ENCODE peak calls at places on chromosomes 2 and 18, in nine cellular contexts. One of them, this sample, is unnamed. For H3K4me1, the result is how much of the 10 kb centered on the place peaks cover.

GRCh38 chr2:166373105-166373504 is 2.6 kb downstream of the SCN9A start:
- DNase-seq in H1: no peak
- DNase-seq in cardiac muscle cell: no peak
- DNase-seq in adrenal gland: no peak
- DNase-seq in upper lobe of left lung: no peak
- DNase-seq in ascending aorta: no peak
- DNase-seq in DND-41: no peak
- DNase-seq in heart right ventricle: no peak
- DNase-seq in aorta: no peak
- DNase-seq in this sample: no peak

GRCh38 chr2:235669983-235670962 is 176.4 kb downstream of the AGAP1 start:
- DNase-seq in H1: no peak
- DNase-seq in upper lobe of left lung: peak
- DNase-seq in ascending aorta: no peak
- DNase-seq in DND-41: no peak
- DNase-seq in heart right ventricle: peak
- DNase-seq in cardiac muscle cell: peak
- DNase-seq in adrenal gland: peak
- DNase-seq in aorta: peak
- DNase-seq in this sample: no peak

GRCh38 chr2:151200844-151201243 is 60.8 kb downstream of the RBM43 start:
- DNase-seq in ascending aorta: no peak
- DNase-seq in DND-41: no peak
- DNase-seq in adrenal gland: no peak
- DNase-seq in heart right ventricle: no peak
- DNase-seq in cardiac muscle cell: no peak
- DNase-seq in H1: no peak
- DNase-seq in aorta: no peak
- DNase-seq in upper lobe of left lung: no peak
- DNase-seq in this sample: no peak

GRCh38 chr2:159891917-159892691 is 94.1 kb upstream of the CD302 start:
- DNase-seq in adrenal gland: no peak
- DNase-seq in DND-41: no peak
- DNase-seq in H1: no peak
- DNase-seq in ascending aorta: no peak
- DNase-seq in heart right ventricle: no peak
- DNase-seq in upper lobe of left lung: no peak
- DNase-seq in cardiac muscle cell: peak
- DNase-seq in aorta: no peak
- DNase-seq in this sample: no peak

GRCh38 chr2:191013617-191013875 is 425 bp downstream of the STAT1 start:
- DNase-seq in ascending aorta: no peak
- DNase-seq in H1: no peak
- DNase-seq in upper lobe of left lung: no peak
- DNase-seq in heart right ventricle: no peak
- DNase-seq in cardiac muscle cell: peak
- DNase-seq in DND-41: peak
- DNase-seq in adrenal gland: peak
- DNase-seq in aorta: no peak
- DNase-seq in this sample: no peak

GRCh38 chr2:144331652-144332355 is 188.1 kb downstream of the ZEB2 start:
- DNase-seq in cardiac muscle cell: no peak
- DNase-seq in aorta: peak
- DNase-seq in H1: no peak
- DNase-seq in heart right ventricle: peak
- DNase-seq in ascending aorta: peak
- DNase-seq in adrenal gland: no peak
- DNase-seq in upper lobe of left lung: no peak
- DNase-seq in DND-41: no peak
- DNase-seq in this sample: no peak

GRCh38 chr18:33835419-33835818 is 257.4 kb downstream of the ASXL3 start:
- DNase-seq in H1: no peak
- DNase-seq in heart right ventricle: no peak
- DNase-seq in aorta: no peak
- DNase-seq in cardiac muscle cell: no peak
- DNase-seq in ascending aorta: no peak
- DNase-seq in adrenal gland: no peak
- DNase-seq in upper lobe of left lung: no peak
- DNase-seq in DND-41: no peak
- DNase-seq in this sample: no peak

GRCh38 chr18:61333271-61333745 is at the start of gene CDH20:
- DNase-seq in aorta: no peak
- DNase-seq in ascending aorta: no peak
- DNase-seq in H1: no peak
- DNase-seq in adrenal gland: no peak
- DNase-seq in DND-41: no peak
- DNase-seq in heart right ventricle: no peak
- DNase-seq in cardiac muscle cell: peak
- DNase-seq in upper lobe of left lung: peak
- DNase-seq in this sample: no peak

GRCh38 chr2:240397924-240398611 is 37.4 kb upstream of the GPC1 start:
- DNase-seq in adrenal gland: no peak
- DNase-seq in upper lobe of left lung: peak
- DNase-seq in cardiac muscle cell: no peak
- DNase-seq in DND-41: no peak
- DNase-seq in ascending aorta: peak
- DNase-seq in H1: no peak
- DNase-seq in aorta: no peak
- DNase-seq in heart right ventricle: no peak
- DNase-seq in this sample: no peak

GRCh38 chr2:43149482-43150107 is 76.8 kb downstream of the ZFP36L2 start:
- DNase-seq in heart right ventricle: no peak
- DNase-seq in aorta: no peak
- DNase-seq in H1: no peak
- DNase-seq in DND-41: peak
- DNase-seq in upper lobe of left lung: no peak
- DNase-seq in cardiac muscle cell: no peak
- DNase-seq in adrenal gland: no peak
- DNase-seq in ascending aorta: no peak
- DNase-seq in this sample: no peak

GRCh38 chr2:171811229-171811628 is 82.8 kb downstream of the SLC25A12 start:
- DNase-seq in DND-41: no peak
- DNase-seq in ascending aorta: no peak
- DNase-seq in upper lobe of left lung: no peak
- DNase-seq in H1: no peak
- DNase-seq in adrenal gland: no peak
- DNase-seq in heart right ventricle: no peak
- DNase-seq in cardiac muscle cell: peak
- DNase-seq in aorta: no peak
- DNase-seq in this sample: no peak

GRCh38 chr18:29285471-29285870 is 1108.5 kb upstream of the CDH2 start:
- DNase-seq in ascending aorta: no peak
- DNase-seq in upper lobe of left lung: no peak
- DNase-seq in heart right ventricle: no peak
- DNase-seq in DND-41: no peak
- DNase-seq in adrenal gland: no peak
- DNase-seq in H1: no peak
- DNase-seq in aorta: no peak
- DNase-seq in cardiac muscle cell: no peak
- DNase-seq in this sample: no peak

GRCh38 chr2:207202645-207203044 is 36.9 kb upstream of the KLF7 start:
- DNase-seq in H1: no peak
- DNase-seq in aorta: no peak
- DNase-seq in heart right ventricle: no peak
- DNase-seq in upper lobe of left lung: no peak
- DNase-seq in DND-41: peak
- DNase-seq in cardiac muscle cell: peak
- DNase-seq in ascending aorta: no peak
- DNase-seq in adrenal gland: no peak
- DNase-seq in this sample: no peak

GRCh38 chr2:108538000-108538625 is 3.8 kb downstream of the LIMS1 start:
- DNase-seq in DND-41: no peak
- DNase-seq in upper lobe of left lung: no peak
- DNase-seq in cardiac muscle cell: no peak
- DNase-seq in H1: no peak
- DNase-seq in adrenal gland: no peak
- DNase-seq in aorta: no peak
- DNase-seq in ascending aorta: no peak
- DNase-seq in heart right ventricle: no peak
- DNase-seq in this sample: no peak

GRCh38 chr2:222042666-222043065 is 256.1 kb downstream of the PAX3 start:
- DNase-seq in heart right ventricle: no peak
- DNase-seq in DND-41: no peak
- DNase-seq in ascending aorta: no peak
- DNase-seq in cardiac muscle cell: no peak
- DNase-seq in upper lobe of left lung: no peak
- DNase-seq in H1: no peak
- DNase-seq in aorta: no peak
- DNase-seq in adrenal gland: no peak
- DNase-seq in this sample: no peak

GRCh38 chr2:207032490-207032889 is 93.2 kb downstream of the CPO start:
- DNase-seq in DND-41: no peak
- DNase-seq in upper lobe of left lung: no peak
- DNase-seq in heart right ventricle: no peak
- DNase-seq in ascending aorta: no peak
- DNase-seq in H1: no peak
- DNase-seq in cardiac muscle cell: no peak
- DNase-seq in adrenal gland: no peak
- DNase-seq in aorta: no peak
- DNase-seq in this sample: no peak

GRCh38 chr18:1760901-1761300 is 810.4 kb downstream of the METTL4 start:
- DNase-seq in H1: no peak
- DNase-seq in heart right ventricle: no peak
- DNase-seq in aorta: no peak
- DNase-seq in DND-41: no peak
- DNase-seq in cardiac muscle cell: no peak
- DNase-seq in upper lobe of left lung: no peak
- DNase-seq in adrenal gland: no peak
- DNase-seq in ascending aorta: no peak
- DNase-seq in this sample: no peak
- H3K4me3 ChIP-seq in H1: no peak
- H3K4me3 ChIP-seq in heart right ventricle: no peak
- H3K4me3 ChIP-seq in aorta: no peak
- H3K4me3 ChIP-seq in DND-41: no peak
- H3K4me3 ChIP-seq in cardiac muscle cell: no peak
- H3K4me3 ChIP-seq in upper lobe of left lung: no peak
- H3K4me3 ChIP-seq in adrenal gland: no peak
- H3K4me3 ChIP-seq in ascending aorta: no peak
- H3K4me3 ChIP-seq in this sample: no peak

DNA sequence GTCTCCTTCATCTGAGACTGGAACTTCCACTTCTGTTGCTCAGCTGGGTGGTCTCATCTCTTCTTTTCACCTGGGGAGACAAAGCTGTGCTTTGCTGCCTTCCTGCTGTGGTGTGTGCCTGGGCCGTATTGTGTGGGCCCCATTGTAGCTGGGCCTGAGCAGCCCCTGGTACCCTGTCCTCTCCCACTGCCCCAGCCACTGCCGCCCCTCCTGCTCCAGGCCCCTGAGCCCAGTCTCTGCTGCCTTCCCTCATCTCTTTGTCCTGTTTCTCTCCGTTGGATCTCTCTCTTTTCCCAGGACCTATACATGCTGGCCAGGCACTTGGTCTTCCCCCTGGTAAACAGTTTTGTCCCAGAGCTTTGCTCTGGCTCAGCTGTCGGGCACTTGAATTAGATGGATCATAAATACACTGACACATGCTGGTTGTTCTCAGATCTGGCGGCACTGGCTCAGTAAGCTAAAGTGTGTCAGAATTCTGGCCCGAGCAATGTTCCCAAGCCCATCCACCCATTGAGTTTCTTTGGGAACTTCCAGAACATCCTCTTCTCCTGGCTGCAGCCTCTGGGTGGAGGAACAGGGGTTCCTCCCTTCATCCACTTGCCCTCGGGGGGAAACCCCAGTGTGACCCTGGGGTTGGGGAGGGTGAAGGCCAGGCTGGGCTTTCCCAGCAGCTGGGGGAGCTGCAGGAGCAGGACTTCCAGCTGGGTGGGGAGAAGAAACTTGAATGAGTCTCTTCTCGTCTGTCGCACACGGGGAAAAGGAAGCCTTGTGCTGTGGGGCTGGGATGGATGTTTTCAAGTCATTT is 99.0 kb downstream of the DGKD start:
- DNase-seq in DND-41: no peak
- DNase-seq in upper lobe of left lung: no peak
- DNase-seq in cardiac muscle cell: no peak
- DNase-seq in heart right ventricle: no peak
- DNase-seq in H1: no peak
- DNase-seq in adrenal gland: no peak
- DNase-seq in aorta: no peak
- DNase-seq in ascending aorta: no peak
- DNase-seq in this sample: no peak
- H3K27ac ChIP-seq in DND-41: no peak
- H3K27ac ChIP-seq in upper lobe of left lung: no peak
- H3K27ac ChIP-seq in cardiac muscle cell: no peak
- H3K27ac ChIP-seq in heart right ventricle: no peak
- H3K27ac ChIP-seq in H1: no peak
- H3K27ac ChIP-seq in adrenal gland: no peak
- H3K27ac ChIP-seq in aorta: no peak
- H3K27ac ChIP-seq in ascending aorta: no peak
- H3K27ac ChIP-seq in this sample: peak

GRCh38 chr18:24611075-24611474 is 150.6 kb downstream of the HRH4 start:
- DNase-seq in upper lobe of left lung: no peak
- DNase-seq in H1: no peak
- DNase-seq in ascending aorta: no peak
- DNase-seq in heart right ventricle: no peak
- DNase-seq in DND-41: no peak
- DNase-seq in aorta: no peak
- DNase-seq in adrenal gland: no peak
- DNase-seq in cardiac muscle cell: no peak
- DNase-seq in this sample: no peak
- H3K4me1 ChIP-seq in upper lobe of left lung: under half
- H3K4me1 ChIP-seq in H1: under half
- H3K4me1 ChIP-seq in ascending aorta: under half
- H3K4me1 ChIP-seq in heart right ventricle: under half
- H3K4me1 ChIP-seq in DND-41: under half
- H3K4me1 ChIP-seq in aorta: under half
- H3K4me1 ChIP-seq in adrenal gland: under half
- H3K4me1 ChIP-seq in cardiac muscle cell: under half
- H3K4me1 ChIP-seq in this sample: under half

GRCh38 chr2:219306047-219306446 is 3.2 kb downstream of the PTPRN start:
- DNase-seq in DND-41: no peak
- DNase-seq in cardiac muscle cell: no peak
- DNase-seq in adrenal gland: no peak
- DNase-seq in heart right ventricle: no peak
- DNase-seq in upper lobe of left lung: no peak
- DNase-seq in ascending aorta: no peak
- DNase-seq in aorta: no peak
- DNase-seq in H1: no peak
- DNase-seq in this sample: no peak

GRCh38 chr2:219304223-219304622 is 5.0 kb downstream of the PTPRN start:
- DNase-seq in H1: no peak
- DNase-seq in cardiac muscle cell: no peak
- DNase-seq in aorta: no peak
- DNase-seq in adrenal gland: no peak
- DNase-seq in ascending aorta: no peak
- DNase-seq in heart right ventricle: no peak
- DNase-seq in upper lobe of left lung: no peak
- DNase-seq in DND-41: no peak
- DNase-seq in this sample: no peak

GRCh38 chr2:219308142-219309093 is 783 bp downstream of the PTPRN start:
- DNase-seq in upper lobe of left lung: peak
- DNase-seq in H1: no peak
- DNase-seq in adrenal gland: peak
- DNase-seq in DND-41: peak
- DNase-seq in heart right ventricle: peak
- DNase-seq in ascending aorta: no peak
- DNase-seq in aorta: no peak
- DNase-seq in cardiac muscle cell: peak
- DNase-seq in this sample: no peak

GRCh38 chr2:219314804-219315468 is 5.7 kb upstream of the PTPRN start:
- DNase-seq in heart right ventricle: no peak
- DNase-seq in upper lobe of left lung: no peak
- DNase-seq in aorta: no peak
- DNase-seq in ascending aorta: no peak
- DNase-seq in cardiac muscle cell: no peak
- DNase-seq in DND-41: no peak
- DNase-seq in adrenal gland: no peak
- DNase-seq in H1: no peak
- DNase-seq in this sample: no peak

GRCh38 chr2:219309278-219309677 is at the start of gene PTPRN:
- DNase-seq in adrenal gland: no peak
- DNase-seq in aorta: no peak
- DNase-seq in cardiac muscle cell: peak
- DNase-seq in H1: no peak
- DNase-seq in DND-41: peak
- DNase-seq in ascending aorta: no peak
- DNase-seq in heart right ventricle: no peak
- DNase-seq in upper lobe of left lung: peak
- DNase-seq in this sample: no peak
- H3K4me3 ChIP-seq in adrenal gland: no peak
- H3K4me3 ChIP-seq in aorta: no peak
- H3K4me3 ChIP-seq in cardiac muscle cell: peak
- H3K4me3 ChIP-seq in H1: peak
- H3K4me3 ChIP-seq in DND-41: no peak
- H3K4me3 ChIP-seq in ascending aorta: no peak
- H3K4me3 ChIP-seq in heart right ventricle: no peak
- H3K4me3 ChIP-seq in upper lobe of left lung: no peak
- H3K4me3 ChIP-seq in this sample: no peak

This sample was measured in esophagus squamous epithelium.